ENCODE peak calls at places on chromosomes 7 and 10, in ten cellular contexts. Z is fibroblast of the aortic adventitia; B is ascending aorta; N is NB4; X is lung; S is ovary; Q is CD8-positive, alpha-beta T cell; E is AG04449; Y is cardiac fibroblast; U is heart left ventricle. G is an unnamed sample.

GRCh38 chr7:125136341-125136740 is 206.7 kb upstream of the POT1 start:
- DNase-seq in Z (no peak), B (no peak), N (no peak), X (no peak), S (no peak), Q (no peak), E (no peak), Y (no peak), U (no peak), G (no peak)

GRCh38 chr10:76115471-76116155 is 684.2 kb downstream of the LRMDA start:
- DNase-seq in Z (no peak), B (no peak), N (no peak), X (no peak), S (no peak), Q (no peak), E (no peak), Y (no peak), U (no peak), G (no peak)

GRCh38 chr7:108094375-108094774 is 35.8 kb downstream of the LAMB4 start:
- DNase-seq in Z (peak; percentile 97), B (no peak), N (no peak), X (no peak), S (no peak), Q (no peak), E (peak; percentile 37), Y (peak; percentile 94), U (no peak), G (peak; percentile 87)

GRCh38 chr10:36671607-36672006 is 453.8 kb upstream of the ANKRD30A start:
- DNase-seq in Z (peak; percentile 68), B (no peak), N (no peak), X (no peak), S (no peak), Q (no peak), E (peak; percentile 59), Y (peak; percentile 5), U (no peak), G (peak; percentile 78)

GRCh38 chr10:51100221-51100620 is 25.9 kb downstream of the PRKG1 start:
- DNase-seq in Z (no peak), B (no peak), N (no peak), X (no peak), S (no peak), Q (no peak), E (no peak), Y (peak; percentile 33), U (no peak), G (no peak)

GRCh38 chr10:126654579-126654978 is 15.9 kb downstream of the C10orf90 start:
- DNase-seq in Z (no peak), B (no peak), N (no peak), X (no peak), S (no peak), Q (no peak), E (no peak), Y (no peak), U (no peak), G (no peak)

GRCh38 chr10:6386960-6387359 is 184.2 kb downstream of the PFKFB3 start:
- DNase-seq in Z (no peak), B (no peak), N (no peak), X (no peak), S (no peak), Q (no peak), E (no peak), Y (no peak), U (no peak), G (no peak)

GRCh38 chr7:27560706-27561235 is 101.9 kb downstream of the HIBADH start:
- DNase-seq in Z (peak; percentile 67), B (no peak), N (no peak), X (no peak), S (no peak), Q (no peak), E (peak; percentile 78), Y (peak; percentile 60), U (no peak), G (peak; percentile 76)

GRCh38 chr10:121089434-121089833 is 238.3 kb downstream of the WDR11 start:
- DNase-seq in Z (no peak), B (no peak), N (no peak), X (no peak), S (no peak), Q (no peak), E (no peak), Y (no peak), U (no peak), G (no peak)

GRCh38 chr7:112081778-112082177 is 124.4 kb downstream of the DOCK4 start:
- DNase-seq in Z (no peak), B (no peak), N (peak; percentile 70), X (peak; percentile 48), S (no peak), Q (no peak), E (no peak), Y (no peak), U (no peak), G (no peak)

GRCh38 chr10:10878944-10879343 is 138.7 kb upstream of the CELF2 start:
- DNase-seq in Z (no peak), B (no peak), N (no peak), X (no peak), S (no peak), Q (no peak), E (no peak), Y (no peak), U (no peak), G (no peak)

GRCh38 chr7:2734761-2735571 is 47.0 kb downstream of the AMZ1 start:
- DNase-seq in Z (no peak), B (no peak), N (peak; percentile 100), X (no peak), S (peak; percentile 71), Q (no peak), E (no peak), Y (no peak), U (peak; percentile 70), G (no peak)

GRCh38 chr10:99930731-99931550 is 78.8 kb downstream of the DNMBP start:
- DNase-seq in Z (no peak), B (no peak), N (no peak), X (peak; percentile 79), S (no peak), Q (no peak), E (no peak), Y (no peak), U (no peak), G (peak; percentile 47)

GRCh38 chr7:8277394-8277982 is 15.5 kb upstream of the ICA1 start:
- DNase-seq in Z (no peak), B (no peak), N (peak; percentile 46), X (no peak), S (no peak), Q (no peak), E (no peak), Y (no peak), U (no peak), G (no peak)

DNA sequence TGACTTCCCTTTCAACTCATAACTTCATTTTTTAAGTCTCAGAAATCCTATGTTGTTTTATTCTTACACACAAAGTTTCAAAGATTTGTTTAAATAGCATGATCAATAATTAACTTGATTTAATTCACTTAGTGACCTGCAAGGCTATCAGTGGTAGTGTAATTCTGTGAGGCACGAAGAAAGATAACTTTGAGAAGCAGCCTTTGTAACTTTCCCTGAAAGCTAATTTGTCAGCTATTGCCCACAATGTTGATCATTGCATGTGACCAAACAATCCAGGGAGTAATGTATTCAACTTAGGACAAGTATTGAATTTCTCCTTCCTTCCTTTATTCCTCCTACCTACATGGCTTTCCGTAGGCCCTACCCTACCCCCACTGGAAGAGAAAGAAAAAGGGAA is 111.0 kb downstream of the SEMA3D start:
- DNase-seq in Z (no peak), B (no peak), N (no peak), X (no peak), S (no peak), Q (no peak), E (no peak), Y (no peak), U (no peak), G (no peak)
- H3K4me3 ChIP-seq in Z (no peak overlapping the region), B (no peak overlapping the region), N (no peak overlapping the region), X (no peak overlapping the region), S (no peak overlapping the region), Q (no peak overlapping the region), E (no peak overlapping the region), Y (no peak overlapping the region), U (no peak overlapping the region), G (no peak overlapping the region)

DNA sequence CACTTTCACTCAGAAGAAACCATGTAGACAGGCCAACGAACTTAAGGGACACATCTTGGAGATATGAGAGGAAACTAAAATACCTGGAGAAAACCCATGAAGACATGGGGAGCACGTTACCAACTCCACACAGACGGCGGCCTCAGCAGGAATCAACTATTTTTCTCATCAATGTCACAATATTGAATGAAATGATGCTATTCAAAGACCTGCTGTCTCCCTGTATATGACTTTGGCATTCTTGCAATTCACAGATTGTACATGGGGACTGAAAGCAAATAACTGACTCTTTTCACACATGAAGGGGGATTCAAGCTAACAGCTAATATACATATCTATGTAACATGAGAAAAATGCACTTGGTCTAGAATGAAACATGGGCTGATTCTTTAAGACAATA is 869.0 kb downstream of the NXPH1 start:
- DNase-seq in Z (no peak), B (no peak), N (no peak), X (no peak), S (no peak), Q (no peak), E (no peak), Y (no peak), U (no peak), G (no peak)
- TF ChIP-seq CTCF in Z (no peak), B (no peak), N (no peak), X (no peak), S (no peak), Q (no peak), E (no peak), Y (no peak), U (no peak), G (no peak)

GRCh38 chr10:116669832-116670644 is 49.3 kb downstream of the PNLIPRP2 start:
- DNase-seq in Z (no peak), B (no peak), N (no peak), X (no peak), S (peak; percentile 43), Q (no peak), E (no peak), Y (peak; percentile 8), U (no peak), G (no peak)
- H3K4me3 ChIP-seq in Z (no peak overlapping the region), B (no peak overlapping the region), N (no peak overlapping the region), X (no peak overlapping the region), S (peak overlapping the region; percentile 27), Q (no peak overlapping the region), E (no peak overlapping the region), Y (no peak overlapping the region), U (peak overlapping the region; percentile 6), G (no peak overlapping the region)

DNA sequence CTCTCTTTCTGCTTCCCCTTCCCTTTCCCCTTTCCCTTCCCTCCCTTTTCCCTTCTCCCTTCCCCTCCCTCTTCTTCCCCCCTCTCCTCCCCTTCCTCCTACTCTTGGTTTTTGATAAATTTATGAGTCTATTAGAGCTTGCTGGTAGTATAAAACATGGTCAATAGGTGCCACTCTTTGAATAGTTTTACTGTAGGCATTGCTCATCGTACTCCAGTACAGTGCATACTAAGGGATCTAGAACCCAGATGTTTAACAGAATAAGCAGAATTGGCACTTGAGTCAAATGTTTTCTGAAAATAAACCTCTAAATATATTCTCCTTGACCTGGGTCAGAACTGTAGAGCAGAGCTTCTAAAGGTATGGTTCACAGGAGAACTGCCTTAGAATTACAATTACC is 126.7 kb downstream of the SORCS3 start:
- DNase-seq in Z (peak; percentile 2), B (no peak), N (peak; percentile 9), X (no peak), S (no peak), Q (no peak), E (no peak), Y (no peak), U (no peak), G (no peak)
- TF ChIP-seq CTCF in Z (no peak), B (no peak), N (no peak), X (no peak), S (no peak), Q (no peak), E (no peak), Y (no peak), U (no peak), G (no peak)

G was measured in astrocyte of the spinal cord.